ENCODE peak calls at places on chromosomes 16 and 17, in five cellular contexts. One of them, this sample, is unnamed.

GRCh38 chr16:75280331-75280804 is 28.9 kb upstream of the BCAR1 start:
- DNase-seq in CD4-positive, CD25-positive, alpha-beta regulatory T cell: no peak
- DNase-seq in choroid plexus epithelial cell: no peak
- DNase-seq in effector memory CD4-positive, alpha-beta T cell: no peak
- DNase-seq in lower leg skin: no peak
- DNase-seq in this sample: no peak

GRCh38 chr17:10052414-10052813 is 146.0 kb downstream of the GAS7 start:
- DNase-seq in CD4-positive, CD25-positive, alpha-beta regulatory T cell: no peak
- DNase-seq in choroid plexus epithelial cell: no peak
- DNase-seq in effector memory CD4-positive, alpha-beta T cell: no peak
- DNase-seq in lower leg skin: no peak
- DNase-seq in this sample: no peak

GRCh38 chr16:25413962-25414361 is 156.3 kb upstream of the ZKSCAN2 start:
- DNase-seq in CD4-positive, CD25-positive, alpha-beta regulatory T cell: no peak
- DNase-seq in choroid plexus epithelial cell: no peak
- DNase-seq in effector memory CD4-positive, alpha-beta T cell: no peak
- DNase-seq in lower leg skin: no peak
- DNase-seq in this sample: peak

GRCh38 chr16:1533443-1533951 is at the start of gene TMEM204:
- DNase-seq in CD4-positive, CD25-positive, alpha-beta regulatory T cell: no peak
- DNase-seq in choroid plexus epithelial cell: peak
- DNase-seq in effector memory CD4-positive, alpha-beta T cell: no peak
- DNase-seq in lower leg skin: peak
- DNase-seq in this sample: no peak

GRCh38 chr17:57835333-57835900 is 14.4 kb downstream of the MRPS23 start:
- DNase-seq in CD4-positive, CD25-positive, alpha-beta regulatory T cell: no peak
- DNase-seq in choroid plexus epithelial cell: no peak
- DNase-seq in effector memory CD4-positive, alpha-beta T cell: no peak
- DNase-seq in lower leg skin: no peak
- DNase-seq in this sample: no peak

GRCh38 chr16:31452631-31453106 is 6.6 kb upstream of the ARMC5 start:
- DNase-seq in CD4-positive, CD25-positive, alpha-beta regulatory T cell: no peak
- DNase-seq in choroid plexus epithelial cell: peak
- DNase-seq in effector memory CD4-positive, alpha-beta T cell: no peak
- DNase-seq in lower leg skin: no peak
- DNase-seq in this sample: peak

GRCh38 chr17:18921912-18922451 is 30.0 kb upstream of the SLC5A10 start:
- DNase-seq in CD4-positive, CD25-positive, alpha-beta regulatory T cell: no peak
- DNase-seq in choroid plexus epithelial cell: peak
- DNase-seq in effector memory CD4-positive, alpha-beta T cell: no peak
- DNase-seq in lower leg skin: no peak
- DNase-seq in this sample: peak

GRCh38 chr17:42403150-42403549 is 14.9 kb upstream of the STAT3 start:
- DNase-seq in CD4-positive, CD25-positive, alpha-beta regulatory T cell: no peak
- DNase-seq in choroid plexus epithelial cell: no peak
- DNase-seq in effector memory CD4-positive, alpha-beta T cell: no peak
- DNase-seq in lower leg skin: no peak
- DNase-seq in this sample: no peak

GRCh38 chr17:50063516-50064252 is 7.8 kb downstream of the ITGA3 start:
- DNase-seq in CD4-positive, CD25-positive, alpha-beta regulatory T cell: no peak
- DNase-seq in choroid plexus epithelial cell: no peak
- DNase-seq in effector memory CD4-positive, alpha-beta T cell: no peak
- DNase-seq in lower leg skin: no peak
- DNase-seq in this sample: peak

GRCh38 chr16:1651055-1651454 is 27.0 kb upstream of the JPT2 start:
- DNase-seq in CD4-positive, CD25-positive, alpha-beta regulatory T cell: no peak
- DNase-seq in choroid plexus epithelial cell: no peak
- DNase-seq in effector memory CD4-positive, alpha-beta T cell: no peak
- DNase-seq in lower leg skin: no peak
- DNase-seq in this sample: no peak

GRCh38 chr17:13209091-13209490 is 191.3 kb upstream of the ELAC2 start:
- DNase-seq in CD4-positive, CD25-positive, alpha-beta regulatory T cell: no peak
- DNase-seq in choroid plexus epithelial cell: peak
- DNase-seq in effector memory CD4-positive, alpha-beta T cell: no peak
- DNase-seq in lower leg skin: no peak
- DNase-seq in this sample: no peak

DNA sequence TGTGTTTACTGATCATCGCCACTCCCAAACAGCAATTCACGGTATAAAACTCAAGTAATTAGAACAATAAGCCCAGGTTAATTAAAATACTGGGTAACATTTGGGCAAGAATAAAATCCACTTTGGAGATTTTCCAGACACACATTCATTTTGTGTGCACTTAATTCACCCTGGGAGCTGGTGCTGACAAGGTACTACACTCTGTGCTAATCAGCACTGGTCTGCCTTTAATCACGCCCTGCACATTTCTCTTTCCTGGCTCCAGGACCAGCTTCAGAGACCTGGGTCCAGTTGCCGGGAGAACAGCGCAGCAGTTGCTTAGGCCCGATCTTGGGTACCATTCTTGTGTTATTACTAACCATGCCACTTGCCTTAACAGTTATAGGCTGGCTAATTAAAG is 23.6 kb upstream of the ASIC2 start:
- DNase-seq in CD4-positive, CD25-positive, alpha-beta regulatory T cell: no peak
- DNase-seq in choroid plexus epithelial cell: no peak
- DNase-seq in effector memory CD4-positive, alpha-beta T cell: no peak
- DNase-seq in lower leg skin: no peak
- DNase-seq in this sample: no peak
- H3K4me3 ChIP-seq in CD4-positive, CD25-positive, alpha-beta regulatory T cell: no peak
- H3K4me3 ChIP-seq in choroid plexus epithelial cell: no peak
- H3K4me3 ChIP-seq in effector memory CD4-positive, alpha-beta T cell: no peak
- H3K4me3 ChIP-seq in lower leg skin: no peak
- H3K4me3 ChIP-seq in this sample: no peak

GRCh38 chr17:63633742-63634141 is 11.5 kb downstream of the MAP3K3 start:
- DNase-seq in CD4-positive, CD25-positive, alpha-beta regulatory T cell: no peak
- DNase-seq in choroid plexus epithelial cell: no peak
- DNase-seq in effector memory CD4-positive, alpha-beta T cell: no peak
- DNase-seq in lower leg skin: no peak
- DNase-seq in this sample: no peak
- H3K4me3 ChIP-seq in CD4-positive, CD25-positive, alpha-beta regulatory T cell: no peak
- H3K4me3 ChIP-seq in choroid plexus epithelial cell: no peak
- H3K4me3 ChIP-seq in effector memory CD4-positive, alpha-beta T cell: no peak
- H3K4me3 ChIP-seq in lower leg skin: no peak
- H3K4me3 ChIP-seq in this sample: no peak

GRCh38 chr17:40219073-40219860 is at the start of gene WIPF2:
- DNase-seq in CD4-positive, CD25-positive, alpha-beta regulatory T cell: peak
- DNase-seq in choroid plexus epithelial cell: peak
- DNase-seq in effector memory CD4-positive, alpha-beta T cell: peak
- DNase-seq in lower leg skin: peak
- DNase-seq in this sample: peak

GRCh38 chr17:40218740-40219072 is 398 bp upstream of the WIPF2 start:
- DNase-seq in CD4-positive, CD25-positive, alpha-beta regulatory T cell: peak
- DNase-seq in choroid plexus epithelial cell: peak
- DNase-seq in effector memory CD4-positive, alpha-beta T cell: peak
- DNase-seq in lower leg skin: peak
- DNase-seq in this sample: peak

GRCh38 chr17:40218006-40218739 is 931 bp upstream of the WIPF2 start:
- DNase-seq in CD4-positive, CD25-positive, alpha-beta regulatory T cell: no peak
- DNase-seq in choroid plexus epithelial cell: no peak
- DNase-seq in effector memory CD4-positive, alpha-beta T cell: no peak
- DNase-seq in lower leg skin: no peak
- DNase-seq in this sample: no peak
- H3K4me3 ChIP-seq in CD4-positive, CD25-positive, alpha-beta regulatory T cell: peak
- H3K4me3 ChIP-seq in choroid plexus epithelial cell: peak
- H3K4me3 ChIP-seq in effector memory CD4-positive, alpha-beta T cell: peak
- H3K4me3 ChIP-seq in lower leg skin: no peak
- H3K4me3 ChIP-seq in this sample: no peak

GRCh38 chr17:74466111-74466784 is at the start of gene CD300A:
- DNase-seq in CD4-positive, CD25-positive, alpha-beta regulatory T cell: no peak
- DNase-seq in choroid plexus epithelial cell: no peak
- DNase-seq in effector memory CD4-positive, alpha-beta T cell: no peak
- DNase-seq in lower leg skin: peak
- DNase-seq in this sample: no peak

GRCh38 chr17:74465378-74466110 is 890 bp upstream of the CD300A start:
- DNase-seq in CD4-positive, CD25-positive, alpha-beta regulatory T cell: no peak
- DNase-seq in choroid plexus epithelial cell: no peak
- DNase-seq in effector memory CD4-positive, alpha-beta T cell: no peak
- DNase-seq in lower leg skin: no peak
- DNase-seq in this sample: no peak

GRCh38 chr17:74467221-74467951 is 952 bp downstream of the CD300A start:
- DNase-seq in CD4-positive, CD25-positive, alpha-beta regulatory T cell: no peak
- DNase-seq in choroid plexus epithelial cell: no peak
- DNase-seq in effector memory CD4-positive, alpha-beta T cell: no peak
- DNase-seq in lower leg skin: no peak
- DNase-seq in this sample: no peak

GRCh38 chr17:74464730-74465377 is 1.6 kb upstream of the CD300A start:
- DNase-seq in CD4-positive, CD25-positive, alpha-beta regulatory T cell: no peak
- DNase-seq in choroid plexus epithelial cell: no peak
- DNase-seq in effector memory CD4-positive, alpha-beta T cell: no peak
- DNase-seq in lower leg skin: no peak
- DNase-seq in this sample: peak

DNA sequence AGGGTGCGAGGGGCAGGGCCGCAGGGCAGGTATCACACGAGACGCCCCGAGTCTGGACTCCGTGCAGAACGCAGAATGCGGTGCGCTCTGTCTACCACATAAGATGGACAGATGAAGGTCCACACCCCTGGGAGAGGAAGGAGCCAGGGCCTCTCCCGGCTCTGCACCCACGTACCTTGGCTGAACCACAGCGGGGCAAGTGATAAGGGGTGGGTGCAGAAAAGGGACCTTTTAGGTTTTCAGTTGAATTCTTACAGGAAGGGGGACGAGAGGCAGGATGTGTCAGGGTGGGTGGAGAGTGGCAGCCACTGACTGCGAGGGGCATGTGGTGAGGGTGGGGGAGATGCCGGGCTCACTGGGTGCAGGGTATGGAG is 338 bp downstream of the CD300A start:
- DNase-seq in CD4-positive, CD25-positive, alpha-beta regulatory T cell: no peak
- DNase-seq in choroid plexus epithelial cell: no peak
- DNase-seq in effector memory CD4-positive, alpha-beta T cell: no peak
- DNase-seq in lower leg skin: no peak
- DNase-seq in this sample: no peak
- H3K4me3 ChIP-seq in CD4-positive, CD25-positive, alpha-beta regulatory T cell: no peak
- H3K4me3 ChIP-seq in choroid plexus epithelial cell: no peak
- H3K4me3 ChIP-seq in effector memory CD4-positive, alpha-beta T cell: peak
- H3K4me3 ChIP-seq in lower leg skin: no peak
- H3K4me3 ChIP-seq in this sample: no peak

DNA sequence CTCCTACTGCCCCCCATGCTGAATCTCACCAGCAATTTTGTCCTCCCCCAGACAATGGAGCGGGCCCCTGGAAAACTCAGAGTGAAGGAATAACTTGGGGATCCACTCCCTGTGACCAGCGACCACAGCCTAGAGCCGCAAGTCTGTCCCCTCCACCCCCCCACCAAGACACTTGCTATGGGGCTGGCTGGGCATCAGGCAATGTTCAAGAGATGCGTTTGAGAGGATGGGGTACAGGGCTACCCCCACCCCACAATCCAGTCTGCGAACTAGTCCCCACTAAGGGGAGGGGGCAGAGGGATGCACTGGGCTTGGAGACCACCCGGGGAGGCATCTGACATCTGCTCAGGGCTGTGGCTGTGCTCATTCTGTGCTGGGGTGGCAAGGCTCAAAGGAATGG is 2.4 kb downstream of the PPL start:
- DNase-seq in CD4-positive, CD25-positive, alpha-beta regulatory T cell: no peak
- DNase-seq in choroid plexus epithelial cell: no peak
- DNase-seq in effector memory CD4-positive, alpha-beta T cell: no peak
- DNase-seq in lower leg skin: no peak
- DNase-seq in this sample: no peak
- H3K4me3 ChIP-seq in CD4-positive, CD25-positive, alpha-beta regulatory T cell: no peak
- H3K4me3 ChIP-seq in choroid plexus epithelial cell: no peak
- H3K4me3 ChIP-seq in effector memory CD4-positive, alpha-beta T cell: no peak
- H3K4me3 ChIP-seq in lower leg skin: no peak
- H3K4me3 ChIP-seq in this sample: no peak

This sample was measured in bronchial epithelial cell.